ENCODE peak calls at places on chromosomes 7 and 10, in five cellular contexts. I is GM23248, D is DND-41, R is endothelial cell of umbilical vein, Q is HepG2. X is an unnamed sample.

GRCh38 chr10:8061274-8062211 is 7.1 kb downstream of the GATA3 start:
- DNase-seq in I (no peak), D (peak; percentile 82), R (peak; percentile 71), Q (no peak), X (no peak)

GRCh38 chr7:1542329-1542728 is 11.8 kb downstream of the MAFK start:
- DNase-seq in I (no peak), D (no peak), R (no peak), Q (no peak), X (no peak)

GRCh38 chr10:3119796-3120459 is 52.6 kb downstream of the PFKP start:
- DNase-seq in I (peak; percentile 74), D (peak; percentile 25), R (no peak), Q (no peak), X (no peak)

GRCh38 chr10:119737039-119737663 is 11.3 kb downstream of the INPP5F start:
- DNase-seq in I (no peak), D (no peak), R (no peak), Q (no peak), X (no peak)

GRCh38 chr10:116723428-116724281 is 18.7 kb downstream of the HSPA12A start:
- DNase-seq in I (no peak), D (peak; percentile 78), R (no peak), Q (no peak), X (no peak)

GRCh38 chr10:113441220-113441619 is 111.6 kb upstream of the HABP2 start:
- DNase-seq in I (peak; percentile 53), D (no peak), R (no peak), Q (peak; percentile 6), X (no peak)

GRCh38 chr7:16411391-16411790 is 9.9 kb downstream of the CRPPA start:
- DNase-seq in I (peak; percentile 24), D (no peak), R (no peak), Q (no peak), X (no peak)

GRCh38 chr7:151876899-151877777 is at the start of gene PRKAG2:
- DNase-seq in I (peak; percentile 49), D (no peak), R (peak; percentile 40), Q (no peak), X (no peak)

GRCh38 chr7:106126170-106126938 is 14.2 kb upstream of the SYPL1 start:
- DNase-seq in I (peak; percentile 67), D (peak; percentile 47), R (peak; percentile 72), Q (no peak), X (no peak)

GRCh38 chr10:115710136-115710535 is 562.9 kb downstream of the GFRA1 start:
- DNase-seq in I (peak; percentile 2), D (no peak), R (no peak), Q (no peak), X (no peak)

GRCh38 chr7:80288175-80289122 is 153.8 kb downstream of the GNAI1 start:
- DNase-seq in I (peak; percentile 53), D (no peak), R (no peak), Q (peak; percentile 15), X (no peak)

GRCh38 chr10:34275626-34276025 is 539.5 kb downstream of the PARD3 start:
- DNase-seq in I (no peak), D (no peak), R (no peak), Q (no peak), X (no peak)

GRCh38 chr10:91424016-91424415 is 13.9 kb downstream of the HECTD2 start:
- DNase-seq in I (peak; percentile 55), D (no peak), R (no peak), Q (no peak), X (no peak)

GRCh38 chr10:74816824-74817498 is 9.4 kb upstream of the KAT6B start:
- DNase-seq in I (no peak), D (no peak), R (no peak), Q (no peak), X (no peak)

GRCh38 chr7:56079450-56080185 is 13.1 kb downstream of the PHKG1 start:
- DNase-seq in I (peak; percentile 89), D (no peak), R (peak; percentile 93), Q (peak; percentile 56), X (no peak)

GRCh38 chr7:30787476-30787875 is 16.3 kb downstream of the MINDY4 start:
- DNase-seq in I (no peak), D (no peak), R (no peak), Q (no peak), X (no peak)

GRCh38 chr10:13390604-13391522 is 42.8 kb upstream of the SEPHS1 start:
- DNase-seq in I (no peak), D (no peak), R (peak; percentile 25), Q (no peak), X (no peak)

GRCh38 chr7:20359397-20359963 is 28.8 kb downstream of the ITGB8 start:
- DNase-seq in I (peak; percentile 14), D (no peak), R (no peak), Q (no peak), X (no peak)

GRCh38 chr7:99976626-99977025 is 795 bp upstream of the AZGP1 start:
- DNase-seq in I (no peak), D (no peak), R (no peak), Q (peak; percentile 44), X (no peak)

GRCh38 chr10:4267084-4267774 is 482.2 kb upstream of the KLF6 start:
- DNase-seq in I (no peak), D (no peak), R (peak; percentile 46), Q (no peak), X (no peak)

GRCh38 chr10:102241037-102241443 is 272 bp downstream of the PITX3 start:
- DNase-seq in I (no peak), D (no peak), R (no peak), Q (no peak), X (no peak)

GRCh38 chr7:93315896-93316295 is 83.7 kb downstream of the VPS50 start:
- DNase-seq in I (peak; percentile 29), D (no peak), R (peak; percentile 31), Q (no peak), X (no peak)

GRCh38 chr7:24831240-24831639 is 74.0 kb upstream of the GSDME start:
- DNase-seq in I (peak; percentile 74), D (no peak), R (peak; percentile 68), Q (no peak), X (no peak)

DNA sequence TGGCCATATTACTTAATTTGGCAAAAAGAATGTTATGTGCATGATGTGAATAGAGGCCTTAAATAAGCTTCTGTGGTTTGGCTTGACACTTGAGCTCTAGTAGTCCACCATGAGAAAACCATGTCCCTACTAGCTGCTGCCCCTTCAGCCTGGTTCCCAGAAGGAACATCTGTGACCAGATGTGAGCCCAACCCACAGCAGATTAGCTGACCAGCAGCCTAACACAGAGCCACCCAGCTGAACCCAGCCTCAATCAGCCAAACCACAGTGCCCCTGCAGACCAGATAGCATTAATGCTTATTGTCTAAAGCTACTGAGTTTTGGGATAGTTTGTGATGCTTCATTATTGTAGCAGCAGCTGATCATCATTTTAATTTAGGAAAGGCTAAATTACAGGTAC is 16.6 kb downstream of the JAZF1 start:
- DNase-seq in I (no peak), D (no peak), R (no peak), Q (no peak), X (no peak)
- H3K4me1 ChIP-seq in I (peaks cover 60% of the 10 kb centered on the region), D (no peaks in the 10 kb centered on the region), R (no peaks in the 10 kb centered on the region), Q (no peaks in the 10 kb centered on the region), X (peaks cover 3% of the 10 kb centered on the region)

GRCh38 chr7:135923700-135924261 is 53.4 kb downstream of the MTPN start:
- DNase-seq in I (peak; percentile 98), D (no peak), R (peak; percentile 89), Q (no peak), X (peak; percentile 40)

GRCh38 chr7:135922263-135922662 is 54.9 kb downstream of the MTPN start:
- DNase-seq in I (no peak), D (no peak), R (no peak), Q (no peak), X (no peak)

GRCh38 chr7:135924302-135924701 is 52.9 kb downstream of the MTPN start:
- DNase-seq in I (no peak), D (no peak), R (no peak), Q (no peak), X (no peak)

GRCh38 chr7:135928136-135928535 is 49.0 kb downstream of the MTPN start:
- DNase-seq in I (no peak), D (no peak), R (no peak), Q (no peak), X (no peak)

DNA sequence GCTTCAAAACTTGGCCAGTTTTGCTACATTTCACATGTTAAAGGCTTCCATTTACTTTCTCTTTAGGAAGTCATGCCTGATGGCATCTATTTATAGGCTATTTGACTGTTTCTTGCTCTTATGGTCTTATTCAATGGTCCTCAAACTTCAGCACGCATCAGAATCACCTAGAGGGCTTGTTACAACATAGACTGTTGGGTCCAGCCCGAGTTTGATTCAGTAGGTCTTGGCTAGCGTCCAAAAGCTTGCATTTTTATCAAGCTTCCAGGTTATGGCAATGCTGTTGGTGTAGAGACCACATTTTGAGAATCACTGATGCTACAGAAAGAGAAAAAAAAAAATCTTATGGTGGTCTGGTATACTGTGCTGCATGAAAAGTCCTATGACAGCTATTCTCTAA is 52.0 kb downstream of the MTPN start:
- DNase-seq in I (no peak), D (no peak), R (no peak), Q (no peak), X (no peak)
- H3K4me2 ChIP-seq in I (no peak overlapping the region), D (no peak overlapping the region), R (no peak overlapping the region), Q (no peak overlapping the region), X (no peak overlapping the region)

GRCh38 chr10:133047526-133047925 is 40.2 kb upstream of the ADGRA1 start:
- DNase-seq in I (no peak), D (no peak), R (no peak), Q (no peak), X (no peak)

GRCh38 chr10:133043541-133044225 is 44.0 kb upstream of the ADGRA1 start:
- DNase-seq in I (no peak), D (no peak), R (no peak), Q (no peak), X (no peak)

GRCh38 chr10:133044502-133044901 is 43.2 kb upstream of the ADGRA1 start:
- DNase-seq in I (peak; percentile 20), D (no peak), R (no peak), Q (no peak), X (no peak)

GRCh38 chr10:133048306-133048705 is 39.4 kb upstream of the ADGRA1 start:
- DNase-seq in I (no peak), D (no peak), R (no peak), Q (no peak), X (no peak)

DNA sequence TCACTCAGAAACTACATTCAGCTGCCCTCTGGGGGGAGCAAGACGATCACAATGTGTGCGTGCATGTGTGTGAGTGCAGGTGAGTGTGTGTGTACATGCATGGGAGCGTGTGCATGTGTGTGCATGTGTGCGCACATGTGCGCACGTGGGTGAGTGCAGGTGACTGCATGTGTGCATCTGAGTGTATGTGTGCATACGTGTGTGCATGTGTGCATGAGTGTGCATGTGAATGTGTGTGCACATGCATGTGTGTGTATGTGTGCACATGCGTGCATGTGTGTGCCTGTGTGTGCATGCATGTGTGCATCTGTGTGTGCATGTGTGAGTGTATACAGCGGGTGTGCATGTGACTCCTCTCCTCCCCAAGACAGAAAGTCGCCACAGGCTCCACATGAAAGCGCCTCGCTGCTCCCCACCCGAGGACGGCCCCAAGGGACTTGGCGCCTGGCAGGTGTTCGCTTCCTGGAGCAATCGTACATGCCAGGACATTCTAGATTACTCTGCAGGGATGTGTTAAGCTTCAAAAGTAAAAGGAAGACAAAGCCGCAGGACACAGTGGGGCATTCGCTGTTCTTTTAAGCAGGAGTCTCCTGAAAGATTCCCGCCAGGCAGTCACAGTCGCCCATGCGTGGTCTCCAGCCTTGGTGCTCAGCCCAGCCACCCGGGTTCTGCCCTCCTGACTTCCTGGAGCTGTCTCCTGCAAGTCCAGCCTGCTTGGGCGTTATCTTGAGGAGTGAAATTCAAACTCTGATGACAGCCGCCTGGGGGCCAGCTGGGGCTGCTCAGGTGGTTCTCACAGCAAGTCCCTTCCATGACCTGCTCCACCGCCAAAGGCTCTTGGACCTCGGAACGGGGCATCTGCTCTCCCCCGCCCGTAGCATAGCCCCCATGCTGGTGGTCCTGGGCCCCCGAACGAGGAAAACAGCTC is 41.9 kb upstream of the ADGRA1 start:
- DNase-seq in I (no peak), D (peak; percentile 52), R (no peak), Q (no peak), X (no peak)
- TF ChIP-seq EZH2 in I (no peak), D (no peak), R (no peak), Q (peak; percentile 90), X (no peak)

GRCh38 chr7:101795461-101795860 is 22.0 kb upstream of the CUX1 start:
- DNase-seq in I (no peak), D (no peak), R (no peak), Q (no peak), X (no peak)
- H3K4me1 ChIP-seq in I (peaks cover 12% of the 10 kb centered on the region), D (no peaks in the 10 kb centered on the region), R (no peaks in the 10 kb centered on the region), Q (peaks cover 15% of the 10 kb centered on the region), X (peaks cover 11% of the 10 kb centered on the region)

X was measured in keratinocyte.